ENCODE peak calls at places on chromosomes 2 and 18, in seven cellular contexts. One of them, this sample, is unnamed.

GRCh38 chr2:128452536-128453530 is 134.2 kb upstream of the HS6ST1 start:
- DNase-seq in PC-3: no peak
- DNase-seq in GM23338: no peak
- DNase-seq in GM23248: no peak
- DNase-seq in hepatocyte: no peak
- DNase-seq in neural progenitor cell: peak
- DNase-seq in HCT116: no peak
- DNase-seq in this sample: no peak

GRCh38 chr2:27291865-27292264 is 9.6 kb downstream of the TRIM54 start:
- DNase-seq in hepatocyte: no peak
- DNase-seq in neural progenitor cell: peak
- DNase-seq in GM23248: no peak
- DNase-seq in PC-3: peak
- DNase-seq in GM23338: peak
- DNase-seq in HCT116: no peak
- DNase-seq in this sample: no peak

GRCh38 chr18:24378598-24378997 is 19.0 kb downstream of the OSBPL1A start:
- DNase-seq in hepatocyte: no peak
- DNase-seq in GM23248: no peak
- DNase-seq in GM23338: peak
- DNase-seq in PC-3: no peak
- DNase-seq in neural progenitor cell: peak
- DNase-seq in HCT116: no peak
- DNase-seq in this sample: no peak

GRCh38 chr2:209663149-209663548 is 108.5 kb upstream of the UNC80 start:
- DNase-seq in hepatocyte: peak
- DNase-seq in GM23338: no peak
- DNase-seq in neural progenitor cell: peak
- DNase-seq in PC-3: peak
- DNase-seq in HCT116: no peak
- DNase-seq in GM23248: peak
- DNase-seq in this sample: no peak

GRCh38 chr2:88654714-88655113 is 27.4 kb upstream of the EIF2AK3 start:
- DNase-seq in neural progenitor cell: no peak
- DNase-seq in HCT116: no peak
- DNase-seq in hepatocyte: no peak
- DNase-seq in GM23248: peak
- DNase-seq in PC-3: peak
- DNase-seq in GM23338: no peak
- DNase-seq in this sample: no peak

GRCh38 chr18:62738638-62739037 is 23.3 kb downstream of the PHLPP1 start:
- DNase-seq in neural progenitor cell: no peak
- DNase-seq in hepatocyte: no peak
- DNase-seq in HCT116: no peak
- DNase-seq in GM23338: no peak
- DNase-seq in PC-3: no peak
- DNase-seq in GM23248: no peak
- DNase-seq in this sample: peak

GRCh38 chr2:176546550-176546949 is 277.3 kb downstream of the MTX2 start:
- DNase-seq in GM23248: no peak
- DNase-seq in hepatocyte: no peak
- DNase-seq in GM23338: no peak
- DNase-seq in HCT116: no peak
- DNase-seq in neural progenitor cell: no peak
- DNase-seq in PC-3: no peak
- DNase-seq in this sample: no peak

GRCh38 chr2:71849111-71849510 is 298.6 kb downstream of the CYP26B1 start:
- DNase-seq in GM23338: no peak
- DNase-seq in hepatocyte: no peak
- DNase-seq in HCT116: no peak
- DNase-seq in neural progenitor cell: no peak
- DNase-seq in PC-3: no peak
- DNase-seq in GM23248: no peak
- DNase-seq in this sample: no peak

GRCh38 chr18:77013777-77014525 is 118.6 kb downstream of the MBP start:
- DNase-seq in neural progenitor cell: no peak
- DNase-seq in GM23338: no peak
- DNase-seq in GM23248: no peak
- DNase-seq in hepatocyte: no peak
- DNase-seq in PC-3: no peak
- DNase-seq in HCT116: no peak
- DNase-seq in this sample: no peak

GRCh38 chr2:238875531-238876231 is 27.8 kb downstream of the TWIST2 start:
- DNase-seq in neural progenitor cell: no peak
- DNase-seq in GM23248: peak
- DNase-seq in HCT116: no peak
- DNase-seq in PC-3: no peak
- DNase-seq in GM23338: no peak
- DNase-seq in hepatocyte: no peak
- DNase-seq in this sample: no peak

GRCh38 chr2:16151281-16151570 is 210.9 kb downstream of the MYCN start:
- DNase-seq in PC-3: no peak
- DNase-seq in HCT116: no peak
- DNase-seq in GM23338: no peak
- DNase-seq in neural progenitor cell: no peak
- DNase-seq in hepatocyte: no peak
- DNase-seq in GM23248: no peak
- DNase-seq in this sample: no peak

GRCh38 chr18:37575646-37576045 is 10.0 kb upstream of the CELF4 start:
- DNase-seq in GM23248: no peak
- DNase-seq in hepatocyte: no peak
- DNase-seq in HCT116: no peak
- DNase-seq in PC-3: no peak
- DNase-seq in neural progenitor cell: no peak
- DNase-seq in GM23338: no peak
- DNase-seq in this sample: no peak

GRCh38 chr18:12838178-12838634 is 45.8 kb downstream of the PTPN2 start:
- DNase-seq in PC-3: peak
- DNase-seq in HCT116: no peak
- DNase-seq in hepatocyte: peak
- DNase-seq in GM23338: peak
- DNase-seq in GM23248: peak
- DNase-seq in neural progenitor cell: no peak
- DNase-seq in this sample: peak

GRCh38 chr2:206800501-206801416 is 35.4 kb downstream of the FASTKD2 start:
- DNase-seq in neural progenitor cell: peak
- DNase-seq in GM23248: peak
- DNase-seq in PC-3: peak
- DNase-seq in GM23338: peak
- DNase-seq in HCT116: peak
- DNase-seq in hepatocyte: peak
- DNase-seq in this sample: peak

GRCh38 chr2:65746919-65747678 is 314.7 kb upstream of the SPRED2 start:
- DNase-seq in neural progenitor cell: peak
- DNase-seq in GM23248: no peak
- DNase-seq in GM23338: peak
- DNase-seq in HCT116: no peak
- DNase-seq in hepatocyte: no peak
- DNase-seq in PC-3: no peak
- DNase-seq in this sample: no peak

GRCh38 chr18:63317982-63318881 is 1.3 kb downstream of the BCL2 start:
- DNase-seq in GM23248: peak
- DNase-seq in GM23338: peak
- DNase-seq in HCT116: no peak
- DNase-seq in PC-3: no peak
- DNase-seq in hepatocyte: peak
- DNase-seq in neural progenitor cell: peak
- DNase-seq in this sample: peak

GRCh38 chr18:79421275-79421857 is 25.6 kb downstream of the NFATC1 start:
- DNase-seq in neural progenitor cell: no peak
- DNase-seq in GM23338: no peak
- DNase-seq in PC-3: no peak
- DNase-seq in hepatocyte: no peak
- DNase-seq in GM23248: no peak
- DNase-seq in HCT116: no peak
- DNase-seq in this sample: no peak

GRCh38 chr2:234162876-234163275 is 112.4 kb downstream of the SPP2 start:
- DNase-seq in PC-3: peak
- DNase-seq in GM23248: no peak
- DNase-seq in neural progenitor cell: no peak
- DNase-seq in hepatocyte: no peak
- DNase-seq in GM23338: no peak
- DNase-seq in HCT116: no peak
- DNase-seq in this sample: no peak

GRCh38 chr2:159617651-159618050 is 1.3 kb upstream of the BAZ2B start:
- DNase-seq in GM23248: peak
- DNase-seq in hepatocyte: peak
- DNase-seq in PC-3: peak
- DNase-seq in GM23338: peak
- DNase-seq in neural progenitor cell: peak
- DNase-seq in HCT116: no peak
- DNase-seq in this sample: no peak

GRCh38 chr2:149365826-149366583 is 35.6 kb downstream of the LYPD6 start:
- DNase-seq in PC-3: peak
- DNase-seq in GM23338: no peak
- DNase-seq in neural progenitor cell: no peak
- DNase-seq in HCT116: peak
- DNase-seq in GM23248: peak
- DNase-seq in hepatocyte: peak
- DNase-seq in this sample: no peak

GRCh38 chr18:23719634-23720201 is 30.5 kb downstream of the LAMA3 start:
- DNase-seq in hepatocyte: peak
- DNase-seq in GM23248: peak
- DNase-seq in HCT116: peak
- DNase-seq in neural progenitor cell: no peak
- DNase-seq in GM23338: no peak
- DNase-seq in PC-3: peak
- DNase-seq in this sample: no peak

DNA sequence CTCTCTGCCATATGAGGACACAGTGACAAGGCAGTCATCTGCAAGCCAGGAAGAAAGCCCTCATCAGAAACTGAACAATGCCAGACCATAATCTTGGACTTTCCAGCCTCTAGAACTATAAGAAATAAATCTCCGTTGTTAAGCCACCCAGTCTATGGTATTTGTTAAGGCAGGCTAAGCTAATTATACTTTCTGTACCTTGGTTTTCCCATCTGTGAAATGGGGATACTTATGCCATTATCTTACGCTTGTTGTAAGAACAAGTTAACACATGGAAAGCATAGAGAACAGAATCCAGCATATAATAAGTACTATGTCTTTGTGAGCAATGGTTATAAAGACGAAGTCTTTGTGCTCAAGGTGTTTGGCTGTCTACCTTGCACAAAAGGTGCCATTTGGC is 8.3 kb upstream of the ADD2 start:
- DNase-seq in GM23338: no peak
- DNase-seq in GM23248: no peak
- DNase-seq in hepatocyte: no peak
- DNase-seq in neural progenitor cell: no peak
- DNase-seq in PC-3: no peak
- DNase-seq in HCT116: no peak
- DNase-seq in this sample: no peak
- TF ChIP-seq EZH2 in GM23338: no peak
- TF ChIP-seq EZH2 in GM23248: no peak
- TF ChIP-seq EZH2 in hepatocyte: no peak
- TF ChIP-seq EZH2 in neural progenitor cell: no peak
- TF ChIP-seq EZH2 in PC-3: no peak
- TF ChIP-seq EZH2 in HCT116: no peak
- TF ChIP-seq EZH2 in this sample: no peak

GRCh38 chr2:10489842-10490555 is 41.9 kb upstream of the ODC1 start:
- DNase-seq in HCT116: no peak
- DNase-seq in hepatocyte: no peak
- DNase-seq in PC-3: no peak
- DNase-seq in neural progenitor cell: no peak
- DNase-seq in GM23248: peak
- DNase-seq in GM23338: no peak
- DNase-seq in this sample: no peak
- H3K27ac ChIP-seq in HCT116: no peak
- H3K27ac ChIP-seq in hepatocyte: peak
- H3K27ac ChIP-seq in PC-3: no peak
- H3K27ac ChIP-seq in neural progenitor cell: no peak
- H3K27ac ChIP-seq in GM23248: no peak
- H3K27ac ChIP-seq in GM23338: no peak
- H3K27ac ChIP-seq in this sample: no peak

GRCh38 chr2:147366281-147366680 is 478.5 kb upstream of the ACVR2A start:
- DNase-seq in hepatocyte: no peak
- DNase-seq in GM23338: no peak
- DNase-seq in PC-3: peak
- DNase-seq in GM23248: no peak
- DNase-seq in HCT116: no peak
- DNase-seq in neural progenitor cell: no peak
- DNase-seq in this sample: no peak

GRCh38 chr2:147368306-147368705 is 476.5 kb upstream of the ACVR2A start:
- DNase-seq in HCT116: no peak
- DNase-seq in neural progenitor cell: no peak
- DNase-seq in hepatocyte: no peak
- DNase-seq in GM23338: no peak
- DNase-seq in GM23248: peak
- DNase-seq in PC-3: no peak
- DNase-seq in this sample: no peak

GRCh38 chr2:147364597-147364996 is 480.2 kb upstream of the ACVR2A start:
- DNase-seq in GM23248: no peak
- DNase-seq in PC-3: no peak
- DNase-seq in neural progenitor cell: no peak
- DNase-seq in GM23338: no peak
- DNase-seq in hepatocyte: no peak
- DNase-seq in HCT116: no peak
- DNase-seq in this sample: peak

GRCh38 chr2:147365577-147365976 is 479.3 kb upstream of the ACVR2A start:
- DNase-seq in neural progenitor cell: peak
- DNase-seq in HCT116: no peak
- DNase-seq in hepatocyte: peak
- DNase-seq in PC-3: no peak
- DNase-seq in GM23248: no peak
- DNase-seq in GM23338: no peak
- DNase-seq in this sample: no peak
- TF ChIP-seq EZH2phosphoT487 in neural progenitor cell: no peak
- TF ChIP-seq EZH2phosphoT487 in HCT116: no peak
- TF ChIP-seq EZH2phosphoT487 in hepatocyte: no peak
- TF ChIP-seq EZH2phosphoT487 in PC-3: no peak
- TF ChIP-seq EZH2phosphoT487 in GM23248: no peak
- TF ChIP-seq EZH2phosphoT487 in GM23338: no peak
- TF ChIP-seq EZH2phosphoT487 in this sample: no peak

DNA sequence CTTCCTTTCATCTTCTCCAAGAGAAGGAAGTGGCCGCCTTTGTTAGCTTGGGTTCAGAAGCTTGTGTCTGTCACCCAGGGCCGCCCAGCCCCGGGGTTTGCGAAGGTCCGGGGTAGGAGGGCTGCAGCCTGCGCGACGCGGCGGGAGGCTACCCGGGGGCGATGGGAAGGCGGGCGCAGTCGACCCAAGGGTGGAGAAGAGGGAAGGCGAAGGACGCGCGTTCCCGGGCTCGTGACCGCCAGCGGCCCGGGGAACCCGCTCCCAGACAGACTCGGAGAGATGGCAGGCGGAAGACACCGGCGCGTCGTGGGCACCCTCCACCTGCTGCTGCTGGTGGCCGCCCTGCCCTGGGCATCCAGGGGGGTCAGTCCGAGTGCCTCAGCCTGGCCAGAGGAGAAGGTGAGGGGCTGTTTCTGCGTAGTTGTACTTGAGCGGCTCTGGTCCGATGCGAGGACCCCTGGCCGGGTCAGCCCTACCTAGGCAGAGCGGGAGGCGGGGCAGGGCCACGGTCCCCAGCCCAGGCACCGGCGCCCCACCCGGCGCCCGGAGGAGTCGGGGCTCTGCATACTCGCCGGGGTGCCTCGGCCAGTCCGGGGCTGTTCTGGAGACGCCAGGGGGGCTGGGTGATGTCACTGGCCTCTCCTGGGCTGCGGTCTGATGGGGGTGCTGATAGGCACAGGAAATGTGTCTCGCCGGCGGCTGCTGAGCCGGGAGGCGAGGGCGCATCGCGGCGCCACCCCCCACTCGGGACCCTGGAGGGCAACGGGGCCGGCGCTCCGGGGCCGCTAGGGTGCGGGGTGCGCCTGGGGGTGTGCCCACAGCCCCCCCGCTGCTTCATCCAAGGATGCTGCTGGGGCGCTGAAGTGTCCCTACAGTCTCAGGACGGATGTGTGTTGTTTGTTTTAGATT is at the start of gene QPCT:
- DNase-seq in GM23248: peak
- DNase-seq in PC-3: no peak
- DNase-seq in neural progenitor cell: no peak
- DNase-seq in hepatocyte: no peak
- DNase-seq in GM23338: peak
- DNase-seq in HCT116: no peak
- DNase-seq in this sample: peak
- TF ChIP-seq EZH2 in GM23248: no peak
- TF ChIP-seq EZH2 in PC-3: no peak
- TF ChIP-seq EZH2 in neural progenitor cell: no peak
- TF ChIP-seq EZH2 in hepatocyte: no peak
- TF ChIP-seq EZH2 in GM23338: no peak
- TF ChIP-seq EZH2 in HCT116: no peak
- TF ChIP-seq EZH2 in this sample: no peak